ENCODE peak calls at places on chromosomes 11 and 22, in six cellular contexts. One of them, this sample, is unnamed.

GRCh38 chr11:103257360-103257759 is 148.1 kb downstream of the DYNC2H1 start:
- DNase-seq in NB4: peak; percentile 31
- DNase-seq in A549: peak; percentile 6
- DNase-seq in GM12878: no peak
- DNase-seq in HepG2: peak; percentile 3
- DNase-seq in endothelial cell of umbilical vein: peak; percentile 60
- DNase-seq in this sample: no peak

GRCh38 chr22:43988116-43988817 is 33.0 kb downstream of the SAMM50 start:
- DNase-seq in endothelial cell of umbilical vein: no peak
- DNase-seq in GM12878: no peak
- DNase-seq in HepG2: no peak
- DNase-seq in A549: no peak
- DNase-seq in NB4: no peak
- DNase-seq in this sample: no peak

GRCh38 chr11:128848815-128849455 is 18.2 kb downstream of the KCNJ1 start:
- DNase-seq in GM12878: no peak
- DNase-seq in A549: peak; percentile 29
- DNase-seq in HepG2: peak; percentile 14
- DNase-seq in endothelial cell of umbilical vein: peak; percentile 72
- DNase-seq in NB4: peak; percentile 69
- DNase-seq in this sample: peak; percentile 58

GRCh38 chr22:36363378-36363931 is 24.3 kb downstream of the MYH9 start:
- DNase-seq in HepG2: peak; percentile 82
- DNase-seq in A549: no peak
- DNase-seq in endothelial cell of umbilical vein: no peak
- DNase-seq in GM12878: no peak
- DNase-seq in NB4: no peak
- DNase-seq in this sample: no peak

GRCh38 chr11:18022419-18022818 is 9.6 kb upstream of the SERGEF start:
- DNase-seq in NB4: no peak
- DNase-seq in GM12878: no peak
- DNase-seq in endothelial cell of umbilical vein: no peak
- DNase-seq in HepG2: no peak
- DNase-seq in A549: no peak
- DNase-seq in this sample: no peak

GRCh38 chr22:33577862-33578411 is 342.3 kb downstream of the LARGE1 start:
- DNase-seq in HepG2: peak; percentile 98
- DNase-seq in A549: no peak
- DNase-seq in GM12878: no peak
- DNase-seq in endothelial cell of umbilical vein: no peak
- DNase-seq in NB4: no peak
- DNase-seq in this sample: no peak

GRCh38 chr11:65213322-65214211 is 31.8 kb downstream of the CAPN1 start:
- DNase-seq in GM12878: no peak
- DNase-seq in A549: no peak
- DNase-seq in NB4: peak; percentile 98
- DNase-seq in HepG2: no peak
- DNase-seq in endothelial cell of umbilical vein: no peak
- DNase-seq in this sample: peak; percentile 37

GRCh38 chr11:45917286-45917622 is 423 bp downstream of the PEX16 start:
- DNase-seq in HepG2: no peak
- DNase-seq in A549: no peak
- DNase-seq in GM12878: no peak
- DNase-seq in endothelial cell of umbilical vein: no peak
- DNase-seq in NB4: no peak
- DNase-seq in this sample: no peak

GRCh38 chr11:65554842-65555395 is 3.2 kb downstream of the LTBP3 start:
- DNase-seq in NB4: no peak
- DNase-seq in HepG2: no peak
- DNase-seq in A549: no peak
- DNase-seq in GM12878: no peak
- DNase-seq in endothelial cell of umbilical vein: no peak
- DNase-seq in this sample: no peak

GRCh38 chr11:116852261-116853125 is 15.1 kb upstream of the APOA1 start:
- DNase-seq in NB4: peak; percentile 77
- DNase-seq in GM12878: no peak
- DNase-seq in endothelial cell of umbilical vein: peak; percentile 63
- DNase-seq in HepG2: no peak
- DNase-seq in A549: no peak
- DNase-seq in this sample: no peak

GRCh38 chr22:48075604-48076400 is 1313.4 kb downstream of the TBC1D22A start:
- DNase-seq in A549: no peak
- DNase-seq in HepG2: no peak
- DNase-seq in GM12878: no peak
- DNase-seq in endothelial cell of umbilical vein: no peak
- DNase-seq in NB4: no peak
- DNase-seq in this sample: no peak

GRCh38 chr11:123560001-123560400 is 94.4 kb downstream of the SCN3B start:
- DNase-seq in A549: no peak
- DNase-seq in NB4: no peak
- DNase-seq in HepG2: no peak
- DNase-seq in endothelial cell of umbilical vein: no peak
- DNase-seq in GM12878: no peak
- DNase-seq in this sample: no peak

GRCh38 chr11:115911656-115912055 is 407.4 kb upstream of the CADM1 start:
- DNase-seq in HepG2: no peak
- DNase-seq in A549: no peak
- DNase-seq in NB4: no peak
- DNase-seq in GM12878: no peak
- DNase-seq in endothelial cell of umbilical vein: no peak
- DNase-seq in this sample: no peak

GRCh38 chr11:69504576-69505420 is 23.3 kb downstream of the LINC01488 start:
- DNase-seq in NB4: no peak
- DNase-seq in GM12878: no peak
- DNase-seq in endothelial cell of umbilical vein: no peak
- DNase-seq in A549: no peak
- DNase-seq in HepG2: no peak
- DNase-seq in this sample: no peak

GRCh38 chr11:63906585-63906984 is 10.4 kb downstream of the RCOR2 start:
- DNase-seq in GM12878: no peak
- DNase-seq in NB4: peak; percentile 59
- DNase-seq in endothelial cell of umbilical vein: no peak
- DNase-seq in A549: no peak
- DNase-seq in HepG2: no peak
- DNase-seq in this sample: peak; percentile 71

GRCh38 chr22:22090650-22091399 is 108.2 kb upstream of the TOP3B start:
- DNase-seq in GM12878: no peak
- DNase-seq in NB4: no peak
- DNase-seq in A549: no peak
- DNase-seq in HepG2: no peak
- DNase-seq in endothelial cell of umbilical vein: no peak
- DNase-seq in this sample: no peak

GRCh38 chr11:111793863-111794262 is 27.7 kb upstream of the PPP2R1B start:
- DNase-seq in GM12878: no peak
- DNase-seq in A549: no peak
- DNase-seq in endothelial cell of umbilical vein: no peak
- DNase-seq in NB4: no peak
- DNase-seq in HepG2: no peak
- DNase-seq in this sample: no peak

GRCh38 chr11:106415510-106415909 is 338.0 kb downstream of the AASDHPPT start:
- DNase-seq in GM12878: no peak
- DNase-seq in A549: no peak
- DNase-seq in endothelial cell of umbilical vein: no peak
- DNase-seq in NB4: no peak
- DNase-seq in HepG2: peak; percentile 4
- DNase-seq in this sample: no peak

GRCh38 chr11:60098508-60098907 is 10.0 kb downstream of the MS4A2 start:
- DNase-seq in endothelial cell of umbilical vein: peak; percentile 94
- DNase-seq in HepG2: peak; percentile 67
- DNase-seq in A549: no peak
- DNase-seq in NB4: no peak
- DNase-seq in GM12878: no peak
- DNase-seq in this sample: no peak
- TF ChIP-seq MYC in endothelial cell of umbilical vein: no peak
- TF ChIP-seq MYC in HepG2: no peak
- TF ChIP-seq MYC in A549: no peak
- TF ChIP-seq MYC in NB4: no peak
- TF ChIP-seq MYC in GM12878: no peak
- TF ChIP-seq MYC in this sample: no peak

GRCh38 chr11:93905384-93905783 is 55.0 kb upstream of the VSTM5 start:
- DNase-seq in HepG2: peak; percentile 33
- DNase-seq in NB4: no peak
- DNase-seq in A549: no peak
- DNase-seq in GM12878: no peak
- DNase-seq in endothelial cell of umbilical vein: no peak
- DNase-seq in this sample: no peak
- TF ChIP-seq MYC in HepG2: no peak
- TF ChIP-seq MYC in NB4: no peak
- TF ChIP-seq MYC in A549: no peak
- TF ChIP-seq MYC in GM12878: no peak
- TF ChIP-seq MYC in endothelial cell of umbilical vein: no peak
- TF ChIP-seq MYC in this sample: no peak

GRCh38 chr11:16920559-16920958 is 93.7 kb downstream of the PLEKHA7 start:
- DNase-seq in endothelial cell of umbilical vein: no peak
- DNase-seq in GM12878: no peak
- DNase-seq in A549: no peak
- DNase-seq in NB4: no peak
- DNase-seq in HepG2: no peak
- DNase-seq in this sample: no peak
- TF ChIP-seq MYC in endothelial cell of umbilical vein: no peak
- TF ChIP-seq MYC in GM12878: no peak
- TF ChIP-seq MYC in A549: no peak
- TF ChIP-seq MYC in NB4: no peak
- TF ChIP-seq MYC in HepG2: no peak
- TF ChIP-seq MYC in this sample: no peak

GRCh38 chr11:85723088-85723487 is 37.1 kb upstream of the CCDC89 start:
- DNase-seq in NB4: no peak
- DNase-seq in GM12878: no peak
- DNase-seq in endothelial cell of umbilical vein: no peak
- DNase-seq in A549: no peak
- DNase-seq in HepG2: no peak
- DNase-seq in this sample: no peak
- TF ChIP-seq MYC in NB4: no peak
- TF ChIP-seq MYC in GM12878: no peak
- TF ChIP-seq MYC in endothelial cell of umbilical vein: no peak
- TF ChIP-seq MYC in A549: no peak
- TF ChIP-seq MYC in HepG2: no peak
- TF ChIP-seq MYC in this sample: no peak

DNA sequence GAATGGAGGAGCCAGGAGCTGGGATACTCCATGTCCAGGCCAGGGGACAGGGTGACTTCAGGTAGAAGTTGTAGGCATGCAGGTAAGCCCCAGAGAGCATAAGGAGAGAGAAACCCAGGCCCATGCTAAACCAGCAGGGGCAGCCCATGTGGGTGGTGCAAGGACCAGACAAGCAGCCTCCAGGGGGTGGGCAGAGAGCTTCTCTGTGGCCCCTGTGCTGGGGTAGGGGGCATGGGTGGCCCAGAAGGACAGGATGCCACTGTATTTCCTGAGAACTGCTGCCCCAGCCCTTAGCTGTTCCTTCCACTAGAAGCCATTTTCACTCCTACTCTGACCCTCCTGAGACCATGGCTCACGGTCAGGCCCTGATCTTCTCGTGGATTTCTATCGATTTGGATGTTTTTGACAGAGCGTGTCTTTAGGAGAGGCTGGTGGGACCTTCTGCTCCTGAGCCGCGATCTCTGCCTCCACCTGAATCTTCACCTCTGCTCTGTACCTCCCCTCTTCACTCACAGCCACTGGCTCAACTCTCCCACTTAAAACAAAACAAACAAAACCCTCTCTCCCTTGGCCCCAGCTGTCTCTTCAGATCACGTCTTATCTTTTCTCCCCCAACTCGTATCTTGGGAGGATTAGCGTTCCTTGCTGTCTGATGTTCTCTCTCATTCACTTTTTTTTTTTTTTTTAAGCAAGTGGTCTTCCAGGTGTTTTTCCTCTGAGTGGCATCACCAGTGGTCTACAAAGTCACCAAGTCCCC is 112.2 kb downstream of the NECTIN1 start:
- DNase-seq in HepG2: no peak
- DNase-seq in GM12878: no peak
- DNase-seq in NB4: no peak
- DNase-seq in endothelial cell of umbilical vein: no peak
- DNase-seq in A549: no peak
- DNase-seq in this sample: no peak
- TF ChIP-seq MYC in HepG2: no peak
- TF ChIP-seq MYC in GM12878: no peak
- TF ChIP-seq MYC in NB4: no peak
- TF ChIP-seq MYC in endothelial cell of umbilical vein: no peak
- TF ChIP-seq MYC in A549: no peak
- TF ChIP-seq MYC in this sample: no peak

DNA sequence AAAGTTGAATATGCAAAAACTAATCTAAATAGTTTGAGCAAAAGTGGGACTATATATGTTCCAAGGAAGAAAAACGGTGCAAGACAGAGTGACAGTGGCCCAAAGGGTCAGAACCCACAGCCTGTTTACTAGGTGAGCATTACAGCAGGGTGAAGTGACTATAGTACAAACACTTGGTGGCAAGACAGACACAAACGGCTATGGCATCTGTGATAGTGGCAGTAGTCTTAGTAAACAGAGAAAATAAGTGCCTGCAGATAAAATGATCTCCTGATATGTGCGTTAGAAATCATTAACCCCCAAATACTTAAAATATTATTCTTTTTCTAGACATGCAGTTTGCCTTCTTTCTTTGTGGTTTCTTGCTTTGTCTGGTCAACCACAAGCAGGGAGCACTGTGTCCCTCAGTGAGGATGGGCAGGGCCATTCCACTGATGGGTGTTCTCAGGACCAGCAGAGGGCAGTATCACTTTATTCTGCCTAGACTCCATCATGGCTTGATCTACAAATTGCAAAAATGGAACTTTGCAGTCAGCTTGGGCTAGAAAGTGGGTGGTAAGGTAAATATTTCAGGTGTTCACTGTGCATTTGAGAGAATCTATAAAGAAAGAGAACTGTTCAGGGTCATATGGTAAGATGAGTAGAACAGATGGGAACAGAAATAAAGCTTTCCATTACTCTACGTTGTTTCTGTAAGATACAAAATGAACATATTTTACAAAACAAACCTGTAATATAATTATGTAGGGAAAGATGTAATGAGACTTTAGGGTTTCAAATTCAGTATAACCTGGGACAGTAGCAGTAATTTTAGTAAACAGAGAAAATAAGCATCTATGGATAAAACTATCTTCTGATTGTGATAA is 198.2 kb downstream of the SWAP70 start:
- DNase-seq in NB4: peak; percentile 81
- DNase-seq in endothelial cell of umbilical vein: peak; percentile 74
- DNase-seq in A549: peak; percentile 58
- DNase-seq in HepG2: peak; percentile 64
- DNase-seq in GM12878: peak; percentile 31
- DNase-seq in this sample: peak; percentile 69
- TF ChIP-seq MYC in NB4: peak; percentile 26
- TF ChIP-seq MYC in endothelial cell of umbilical vein: no peak
- TF ChIP-seq MYC in A549: no peak
- TF ChIP-seq MYC in HepG2: no peak
- TF ChIP-seq MYC in GM12878: no peak
- TF ChIP-seq MYC in this sample: no peak